ENCODE peak calls at places on chromosomes 16 and 17, in four cellular contexts. One of them, this sample, is unnamed.

GRCh38 chr16:1941924-1942809 is 832 bp downstream of the MSRB1 start:
- DNase-seq in K562: peak
- DNase-seq in H1: no peak
- DNase-seq in HepG2: no peak
- DNase-seq in this sample: no peak

GRCh38 chr17:60158751-60159478 is 9.1 kb downstream of the CA4 start:
- DNase-seq in HepG2: no peak
- DNase-seq in H1: no peak
- DNase-seq in K562: no peak
- DNase-seq in this sample: no peak

GRCh38 chr16:85542548-85542927 is 70.6 kb upstream of the GSE1 start:
- DNase-seq in HepG2: no peak
- DNase-seq in K562: peak
- DNase-seq in H1: no peak
- DNase-seq in this sample: no peak

GRCh38 chr16:74744566-74744965 is 30.1 kb downstream of the FA2H start:
- DNase-seq in H1: no peak
- DNase-seq in K562: no peak
- DNase-seq in HepG2: no peak
- DNase-seq in this sample: no peak

GRCh38 chr17:78342438-78343098 is 17.3 kb downstream of the SOCS3 start:
- DNase-seq in H1: no peak
- DNase-seq in HepG2: no peak
- DNase-seq in K562: no peak
- DNase-seq in this sample: peak

GRCh38 chr17:73018599-73018998 is 73.9 kb downstream of the SLC39A11 start:
- DNase-seq in H1: no peak
- DNase-seq in K562: no peak
- DNase-seq in HepG2: no peak
- DNase-seq in this sample: no peak

GRCh38 chr16:19524356-19524865 is 669 bp downstream of the CCP110 start:
- DNase-seq in H1: no peak
- DNase-seq in K562: no peak
- DNase-seq in HepG2: no peak
- DNase-seq in this sample: peak

GRCh38 chr17:44741316-44741715 is 17.5 kb upstream of the ADAM11 start:
- DNase-seq in HepG2: no peak
- DNase-seq in K562: no peak
- DNase-seq in H1: no peak
- DNase-seq in this sample: no peak

GRCh38 chr17:60231234-60231633 is 81.5 kb downstream of the CA4 start:
- DNase-seq in H1: no peak
- DNase-seq in K562: no peak
- DNase-seq in HepG2: peak
- DNase-seq in this sample: peak

GRCh38 chr16:17658881-17659280 is 188.1 kb upstream of the XYLT1 start:
- DNase-seq in K562: no peak
- DNase-seq in HepG2: no peak
- DNase-seq in H1: peak
- DNase-seq in this sample: no peak

GRCh38 chr16:23378256-23378655 is 74.7 kb downstream of the COG7 start:
- DNase-seq in K562: no peak
- DNase-seq in H1: no peak
- DNase-seq in HepG2: no peak
- DNase-seq in this sample: no peak

GRCh38 chr17:37830151-37830993 is 85.5 kb upstream of the HNF1B start:
- DNase-seq in H1: no peak
- DNase-seq in K562: no peak
- DNase-seq in HepG2: peak
- DNase-seq in this sample: no peak

DNA sequence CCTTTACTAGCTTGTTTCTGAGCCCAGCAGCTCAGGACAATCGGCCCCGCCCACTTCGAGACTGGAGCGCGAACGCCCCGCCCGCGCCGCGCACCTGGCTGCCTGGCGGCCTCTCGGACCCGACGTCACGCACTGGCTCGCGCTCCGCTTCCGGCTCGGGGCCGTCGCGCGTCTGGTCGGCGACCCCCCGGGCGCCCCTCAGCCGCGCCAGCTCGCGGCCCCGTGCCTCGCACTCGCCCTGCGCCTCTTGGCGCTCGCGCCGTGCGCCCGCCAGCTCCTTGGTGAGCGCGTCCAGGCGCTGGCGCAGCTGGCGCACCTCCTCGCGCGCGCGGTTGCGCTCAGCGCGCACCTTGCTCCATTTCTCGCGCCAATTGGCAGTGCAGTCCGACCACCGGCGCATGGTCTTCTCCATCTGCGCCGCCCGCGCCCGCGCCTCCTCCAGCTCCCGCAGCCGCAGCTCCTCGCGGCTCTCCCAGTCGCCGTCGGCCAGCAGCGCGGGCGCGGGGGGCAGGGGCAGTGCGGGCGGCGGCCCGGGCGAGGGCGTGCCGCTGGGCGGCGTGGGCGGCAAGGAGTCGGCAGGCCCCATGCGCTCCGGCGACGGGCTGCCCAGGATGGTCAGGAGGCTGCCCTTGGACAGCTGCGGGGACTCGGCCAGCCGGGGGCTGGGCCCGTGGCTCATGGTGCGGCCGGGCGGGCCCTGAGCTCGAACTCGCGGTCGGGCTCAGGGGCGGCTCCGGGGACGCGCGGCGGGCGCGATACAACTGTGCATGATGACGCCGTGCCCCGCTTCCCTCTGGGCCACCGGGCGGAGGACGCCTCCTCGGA is 7.7 kb downstream of the CCDC102A start:
- DNase-seq in HepG2: no peak
- DNase-seq in K562: no peak
- DNase-seq in H1: no peak
- DNase-seq in this sample: no peak
- TF ChIP-seq RNF2 in HepG2: no peak
- TF ChIP-seq RNF2 in K562: no peak
- TF ChIP-seq RNF2 in H1: no peak
- TF ChIP-seq RNF2 in this sample: no peak

GRCh38 chr17:40179923-40180659 is 2.8 kb downstream of the RAPGEFL1 start:
- DNase-seq in HepG2: no peak
- DNase-seq in H1: no peak
- DNase-seq in K562: no peak
- DNase-seq in this sample: no peak
- TF ChIP-seq RNF2 in HepG2: no peak
- TF ChIP-seq RNF2 in H1: no peak
- TF ChIP-seq RNF2 in K562: no peak
- TF ChIP-seq RNF2 in this sample: no peak

GRCh38 chr17:15398291-15398690 is 56.9 kb upstream of the TEKT3 start:
- DNase-seq in H1: no peak
- DNase-seq in K562: no peak
- DNase-seq in HepG2: no peak
- DNase-seq in this sample: no peak
- TF ChIP-seq RNF2 in H1: no peak
- TF ChIP-seq RNF2 in K562: no peak
- TF ChIP-seq RNF2 in HepG2: no peak
- TF ChIP-seq RNF2 in this sample: no peak

GRCh38 chr16:67563708-67564468 is 1.6 kb downstream of the CTCF start:
- DNase-seq in K562: no peak
- DNase-seq in H1: no peak
- DNase-seq in HepG2: peak
- DNase-seq in this sample: no peak

GRCh38 chr16:67561824-67562525 is 351 bp upstream of the CTCF start:
- DNase-seq in K562: peak
- DNase-seq in H1: peak
- DNase-seq in HepG2: peak
- DNase-seq in this sample: peak

GRCh38 chr16:67562918-67563707 is 787 bp downstream of the CTCF start:
- DNase-seq in H1: no peak
- DNase-seq in K562: peak
- DNase-seq in HepG2: peak
- DNase-seq in this sample: no peak

GRCh38 chr16:67561501-67561823 is 864 bp upstream of the CTCF start:
- DNase-seq in HepG2: no peak
- DNase-seq in K562: no peak
- DNase-seq in H1: no peak
- DNase-seq in this sample: no peak

GRCh38 chr16:67562526-67562917 is at the start of gene CTCF:
- DNase-seq in K562: peak
- DNase-seq in H1: no peak
- DNase-seq in HepG2: peak
- DNase-seq in this sample: peak
- TF ChIP-seq RNF2 in K562: no peak
- TF ChIP-seq RNF2 in H1: no peak
- TF ChIP-seq RNF2 in HepG2: no peak
- TF ChIP-seq RNF2 in this sample: no peak

GRCh38 chr16:10731790-10732189 is 11.9 kb upstream of the NUBP1 start:
- DNase-seq in K562: no peak
- DNase-seq in H1: no peak
- DNase-seq in HepG2: no peak
- DNase-seq in this sample: no peak

GRCh38 chr16:10729104-10729503 is 14.5 kb upstream of the NUBP1 start:
- DNase-seq in K562: no peak
- DNase-seq in HepG2: no peak
- DNase-seq in H1: no peak
- DNase-seq in this sample: no peak

GRCh38 chr16:10729649-10730048 is 14.0 kb upstream of the NUBP1 start:
- DNase-seq in H1: no peak
- DNase-seq in K562: no peak
- DNase-seq in HepG2: no peak
- DNase-seq in this sample: peak

GRCh38 chr16:10728488-10728887 is 15.2 kb upstream of the NUBP1 start:
- DNase-seq in HepG2: no peak
- DNase-seq in K562: no peak
- DNase-seq in H1: no peak
- DNase-seq in this sample: no peak

GRCh38 chr16:10728035-10728462 is 15.6 kb upstream of the NUBP1 start:
- DNase-seq in HepG2: peak
- DNase-seq in K562: no peak
- DNase-seq in H1: no peak
- DNase-seq in this sample: no peak
- TF ChIP-seq RNF2 in HepG2: no peak
- TF ChIP-seq RNF2 in K562: no peak
- TF ChIP-seq RNF2 in H1: no peak
- TF ChIP-seq RNF2 in this sample: no peak

DNA sequence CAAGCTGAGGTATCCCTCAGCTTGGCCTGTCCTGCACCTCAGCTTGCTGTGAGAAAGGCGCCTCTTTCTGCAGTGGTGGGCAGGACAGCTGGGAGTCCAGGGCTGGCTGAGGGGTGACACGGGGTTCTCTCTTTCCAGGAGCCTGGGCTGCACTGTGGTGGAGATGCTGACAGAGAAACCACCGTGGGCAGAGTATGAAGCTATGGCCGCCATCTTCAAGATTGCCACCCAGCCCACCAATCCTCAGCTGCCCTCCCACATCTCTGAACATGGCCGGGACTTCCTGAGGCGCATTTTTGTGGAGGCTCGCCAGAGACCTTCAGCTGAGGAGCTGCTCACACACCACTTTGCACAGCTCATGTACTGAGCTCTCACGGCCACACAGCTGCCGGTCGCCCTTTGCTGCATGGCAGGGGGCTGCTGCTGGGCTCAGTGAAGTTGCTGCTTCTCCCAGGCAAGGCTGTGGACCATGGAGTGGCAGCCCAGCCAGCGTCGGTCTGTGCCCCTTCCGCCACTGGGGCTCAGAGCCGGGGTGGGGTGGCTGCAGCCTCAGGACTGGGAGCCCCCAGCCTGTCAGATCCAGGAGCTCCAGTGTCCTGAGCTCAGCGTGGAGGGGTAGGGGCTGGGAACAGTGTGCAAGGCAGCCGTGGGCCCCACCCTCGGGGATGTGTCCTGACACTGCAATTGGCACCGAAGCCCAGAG is 6.4 kb downstream of the LIMD2 start:
- DNase-seq in K562: no peak
- DNase-seq in H1: no peak
- DNase-seq in HepG2: no peak
- DNase-seq in this sample: no peak
- TF ChIP-seq RNF2 in K562: no peak
- TF ChIP-seq RNF2 in H1: no peak
- TF ChIP-seq RNF2 in HepG2: no peak
- TF ChIP-seq RNF2 in this sample: no peak

GRCh38 chr17:66753126-66753920 is 81.6 kb upstream of the CACNG5 start:
- DNase-seq in H1: no peak
- DNase-seq in HepG2: no peak
- DNase-seq in K562: peak
- DNase-seq in this sample: no peak
- TF ChIP-seq RNF2 in H1: no peak
- TF ChIP-seq RNF2 in HepG2: no peak
- TF ChIP-seq RNF2 in K562: no peak
- TF ChIP-seq RNF2 in this sample: no peak

GRCh38 chr16:14215941-14216340 is 144.8 kb downstream of the MRTFB start:
- DNase-seq in HepG2: no peak
- DNase-seq in H1: no peak
- DNase-seq in K562: no peak
- DNase-seq in this sample: no peak
- TF ChIP-seq RNF2 in HepG2: no peak
- TF ChIP-seq RNF2 in H1: no peak
- TF ChIP-seq RNF2 in K562: no peak
- TF ChIP-seq RNF2 in this sample: no peak